ENCODE peak calls at places on chromosomes 1 and 21, in four cellular contexts. P is left lung; B is GM20000; I is CD8-positive, alpha-beta T cell. O is an unnamed sample.

GRCh38 chr1:41006942-41007865 is 14.3 kb downstream of the SLFNL1 start:
- DNase-seq in B (no peak), P (no peak), I (no peak), O (no peak)

GRCh38 chr1:203278087-203278884 is 27.0 kb upstream of the BTG2 start:
- DNase-seq in P (peak; percentile 72), B (no peak), I (no peak), O (no peak)

GRCh38 chr1:227268943-227269342 is 49.3 kb downstream of the CDC42BPA start:
- DNase-seq in P (no peak), I (no peak), B (no peak), O (no peak)

GRCh38 chr1:210446479-210446878 is 117.8 kb downstream of the HHAT start:
- DNase-seq in B (no peak), I (peak; percentile 81), P (no peak), O (no peak)

GRCh38 chr1:204711947-204712701 is 26.6 kb upstream of the LRRN2 start:
- DNase-seq in P (no peak), I (no peak), B (no peak), O (no peak)

GRCh38 chr1:44994306-44994898 is 8.0 kb upstream of the EIF2B3 start:
- DNase-seq in B (no peak), I (no peak), P (no peak), O (no peak)

GRCh38 chr1:30320581-30320890 is 402.8 kb downstream of the MATN1 start:
- DNase-seq in B (no peak), I (no peak), P (no peak), O (no peak)

GRCh38 chr1:60621524-60621923 is 460.8 kb upstream of the NFIA start:
- DNase-seq in B (no peak), I (no peak), P (no peak), O (no peak)

GRCh38 chr1:214360525-214361164 is 79.7 kb downstream of the SMYD2 start:
- DNase-seq in P (no peak), I (no peak), B (no peak), O (no peak)

GRCh38 chr1:110615548-110616130 is 9.5 kb upstream of the KCNA2 start:
- DNase-seq in I (peak; percentile 70), P (peak; percentile 59), B (peak; percentile 72), O (peak; percentile 38)

GRCh38 chr21:35512321-35512720 is 463.2 kb upstream of the RUNX1 start:
- DNase-seq in B (no peak), I (no peak), P (no peak), O (no peak)

GRCh38 chr1:204637985-204638356 is 47.6 kb downstream of the LRRN2 start:
- DNase-seq in P (no peak), I (no peak), B (no peak), O (no peak)

GRCh38 chr1:67749844-67750689 is 65.1 kb downstream of the GADD45A start:
- DNase-seq in B (no peak), I (no peak), P (no peak), O (no peak)

GRCh38 chr1:15063346-15063745 is 90.2 kb upstream of the TMEM51 start:
- DNase-seq in I (no peak), P (no peak), B (no peak), O (no peak)
- TF ChIP-seq CTCF in I (no peak), P (no peak), B (no peak), O (no peak)

GRCh38 chr1:159854693-159855192 is 7.7 kb downstream of the VSIG8 start:
- DNase-seq in I (peak; percentile 88), B (peak; percentile 77), P (peak; percentile 90), O (peak; percentile 64)
- TF ChIP-seq CTCF in I (no peak), B (no peak), P (peak; percentile 32), O (peak; percentile 8)

GRCh38 chr1:223829678-223830077 is 16.1 kb downstream of the TP53BP2 start:
- DNase-seq in I (no peak), P (no peak), B (no peak), O (no peak)

GRCh38 chr1:223832637-223832943 is 13.2 kb downstream of the TP53BP2 start:
- DNase-seq in I (no peak), P (no peak), B (no peak), O (no peak)

GRCh38 chr1:223833948-223834347 is 11.8 kb downstream of the TP53BP2 start:
- DNase-seq in B (no peak), P (no peak), I (no peak), O (no peak)

GRCh38 chr1:223834660-223835263 is 11.0 kb downstream of the TP53BP2 start:
- DNase-seq in I (no peak), B (no peak), P (no peak), O (no peak)

DNA sequence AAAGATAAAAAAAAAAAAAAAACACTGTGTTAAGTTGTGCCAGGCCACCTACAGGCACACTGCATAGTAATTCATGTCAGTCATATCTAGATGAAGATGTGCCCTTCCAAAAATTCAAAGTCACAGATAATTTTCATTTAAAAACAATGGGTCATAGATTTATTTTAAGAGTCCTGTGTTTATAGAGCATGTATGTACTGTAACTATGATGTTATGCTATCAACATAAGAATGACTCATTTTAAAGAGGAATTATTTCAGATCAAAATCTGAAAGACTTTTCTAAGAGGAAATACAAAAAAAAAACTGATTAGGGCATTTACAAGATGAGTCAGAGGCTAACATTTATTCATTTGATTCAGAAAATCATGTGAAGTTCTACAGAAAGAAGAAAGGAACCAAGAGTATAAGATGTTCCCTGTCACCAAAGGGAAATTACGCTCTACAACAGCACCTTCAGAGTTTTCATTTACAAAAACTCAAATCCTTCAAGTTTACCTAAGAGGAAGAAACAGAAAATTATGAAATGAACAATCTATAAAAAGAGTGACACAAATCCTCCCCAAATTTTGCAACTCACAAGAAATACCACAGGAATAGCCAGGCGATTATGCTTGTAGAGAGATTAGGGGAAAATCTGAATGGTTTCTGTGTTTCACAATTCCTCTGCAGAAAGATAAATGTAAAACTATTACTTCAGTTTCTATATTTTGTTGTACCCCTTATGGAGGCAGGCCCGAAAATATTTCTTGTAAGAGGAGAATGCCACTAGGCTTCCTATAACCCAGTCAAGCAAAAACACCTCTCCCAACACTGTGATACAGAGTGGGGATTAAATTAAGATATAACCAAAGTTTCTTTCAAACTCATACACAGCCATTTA is 13.8 kb downstream of the TP53BP2 start:
- DNase-seq in P (no peak), I (no peak), B (no peak), O (no peak)
- TF ChIP-seq CTCF in P (no peak), I (no peak), B (no peak), O (no peak)

GRCh38 chr1:2523191-2523890 is 3.1 kb downstream of the PANK4 start:
- DNase-seq in I (peak; percentile 81), P (no peak), B (no peak), O (no peak)
- TF ChIP-seq CTCF in I (peak; percentile 32), P (no peak), B (no peak), O (no peak)

GRCh38 chr1:154666051-154666793 is 58.2 kb upstream of the ADAR start:
- DNase-seq in I (no peak), P (no peak), B (no peak), O (no peak)
- TF ChIP-seq CTCF in I (no peak), P (no peak), B (no peak), O (no peak)

DNA sequence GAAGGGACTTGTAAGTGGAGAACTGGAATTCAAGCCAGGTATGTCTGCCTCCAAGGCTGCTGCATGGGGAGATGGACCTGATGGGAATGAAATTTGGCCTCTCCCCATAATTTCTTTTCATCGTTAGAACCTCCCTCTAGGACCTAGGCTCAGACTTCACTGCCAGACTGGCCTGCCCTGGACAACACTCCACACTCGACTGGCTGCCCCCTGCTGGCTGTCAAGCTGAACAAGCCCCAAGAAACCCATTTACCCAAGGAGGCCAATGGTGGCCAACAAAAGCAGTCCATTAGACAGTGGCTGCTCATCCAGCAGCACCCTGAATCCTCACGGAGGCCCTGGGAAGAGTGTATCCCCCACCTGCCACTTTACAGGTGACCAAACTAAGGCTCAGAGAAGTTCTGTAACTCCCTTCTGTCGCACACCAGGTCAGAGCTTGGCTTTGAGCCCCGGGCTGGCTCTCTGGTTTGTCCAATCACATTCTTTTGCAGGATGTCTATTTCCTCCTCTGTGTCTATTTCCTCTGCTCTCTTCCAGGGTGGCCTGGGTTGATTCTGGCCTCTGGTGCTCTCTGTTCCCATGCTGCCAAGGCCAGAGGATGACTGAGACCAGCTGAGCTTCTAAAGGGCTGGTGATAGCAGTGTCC is 3.8 kb downstream of the RNF186 start:
- DNase-seq in I (no peak), P (peak; percentile 44), B (peak; percentile 82), O (no peak)
- TF ChIP-seq CTCF in I (no peak), P (peak; percentile 54), B (peak; percentile 86), O (peak; percentile 48)